ENCODE peak calls at places on chromosome 20, in eight cellular contexts. P is GM23338, E is SK-N-SH, C is HCT116, U is K562, I is HepG2, B is GM12878, O is A549. Z is an unnamed sample.

GRCh38 chr20:41654884-41655283 is 36.7 kb upstream of the CHD6 start:
- DNase-seq in I (no peak), B (no peak), E (no peak), C (no peak), U (peak; percentile 36), O (no peak), P (peak; percentile 67), Z (no peak)

GRCh38 chr20:19528286-19529030 is 229.6 kb upstream of the RIN2 start:
- DNase-seq in C (no peak), U (no peak), E (no peak), I (no peak), O (no peak), B (no peak), P (no peak), Z (no peak)

GRCh38 chr20:2800590-2801458 is at the start of gene CPXM1:
- DNase-seq in P (peak; percentile 86), E (peak; percentile 98), O (no peak), U (peak; percentile 74), B (no peak), C (no peak), I (peak; percentile 46), Z (no peak)

GRCh38 chr20:8621021-8621420 is 447.9 kb upstream of the PLCB4 start:
- DNase-seq in B (no peak), E (no peak), U (no peak), O (no peak), I (no peak), P (no peak), C (no peak), Z (no peak)

GRCh38 chr20:58481541-58482021 is 33.6 kb downstream of the APCDD1L start:
- DNase-seq in P (peak; percentile 91), E (no peak), I (peak; percentile 42), C (peak; percentile 27), O (no peak), U (peak; percentile 74), B (no peak), Z (no peak)

GRCh38 chr20:58987790-58988564 is 6.9 kb downstream of the NELFCD start:
- DNase-seq in P (no peak), C (no peak), O (no peak), E (no peak), I (no peak), B (no peak), U (no peak), Z (no peak)

GRCh38 chr20:49699200-49699992 is 14.3 kb downstream of the B4GALT5 start:
- DNase-seq in B (no peak), C (no peak), I (no peak), E (no peak), U (peak; percentile 49), O (peak; percentile 74), P (peak; percentile 30), Z (no peak)

GRCh38 chr20:42494290-42494689 is 695.4 kb downstream of the PTPRT start:
- DNase-seq in I (no peak), P (no peak), U (no peak), O (no peak), C (no peak), E (no peak), B (no peak), Z (no peak)

GRCh38 chr20:50224553-50225255 is 34.1 kb downstream of the CEBPB start:
- DNase-seq in C (no peak), P (peak; percentile 47), B (no peak), I (no peak), U (no peak), O (no peak), E (no peak), Z (no peak)

GRCh38 chr20:54195483-54196472 is 12.1 kb upstream of the PFDN4 start:
- DNase-seq in P (no peak), B (peak; percentile 47), E (no peak), U (peak; percentile 14), I (peak; percentile 67), C (no peak), O (peak; percentile 19), Z (no peak)

GRCh38 chr20:44209691-44210421 is 715 bp downstream of the OSER1 start:
- DNase-seq in O (peak; percentile 27), U (peak; percentile 21), B (no peak), I (no peak), C (no peak), P (peak; percentile 64), E (peak; percentile 39), Z (no peak)

GRCh38 chr20:54219751-54220426 is 12.0 kb downstream of the PFDN4 start:
- DNase-seq in O (peak; percentile 60), C (peak; percentile 28), B (no peak), U (peak; percentile 41), I (peak; percentile 61), P (peak; percentile 42), E (peak; percentile 53), Z (no peak)

GRCh38 chr20:2455771-2456497 is 14.7 kb downstream of the SNRPB start:
- DNase-seq in P (no peak), O (no peak), B (no peak), I (no peak), C (no peak), E (no peak), U (no peak), Z (no peak)

GRCh38 chr20:48794360-48794759 is 33.4 kb downstream of the PREX1 start:
- DNase-seq in U (no peak), P (peak; percentile 72), B (no peak), I (no peak), C (no peak), E (peak; percentile 57), O (no peak), Z (no peak)

GRCh38 chr20:58593880-58594473 is 57.1 kb upstream of the STX16 start:
- DNase-seq in E (no peak), U (no peak), B (no peak), C (no peak), I (no peak), O (no peak), P (no peak), Z (no peak)

GRCh38 chr20:48787861-48788375 is 39.9 kb downstream of the PREX1 start:
- DNase-seq in O (peak; percentile 28), B (no peak), E (no peak), C (no peak), I (peak; percentile 17), U (peak; percentile 28), P (no peak), Z (no peak)

GRCh38 chr20:40960101-40960500 is 68.5 kb upstream of the TOP1 start:
- DNase-seq in O (no peak), I (no peak), C (no peak), E (no peak), P (no peak), B (no peak), U (no peak), Z (no peak)

GRCh38 chr20:58930496-58930895 is 50.6 kb upstream of the NELFCD start:
- DNase-seq in E (no peak), B (no peak), C (no peak), U (no peak), O (no peak), P (no peak), I (no peak), Z (no peak)

GRCh38 chr20:45230631-45231030 is 9.5 kb downstream of the SEMG2 start:
- DNase-seq in I (no peak), O (no peak), C (no peak), P (peak; percentile 4), E (no peak), B (no peak), U (peak; percentile 5), Z (no peak)

GRCh38 chr20:24775966-24776365 is 173.1 kb upstream of the CST7 start:
- DNase-seq in P (no peak), C (no peak), E (no peak), B (no peak), U (no peak), I (no peak), O (no peak), Z (no peak)

GRCh38 chr20:44780226-44780625 is 30.1 kb downstream of the RIMS4 start:
- DNase-seq in P (peak; percentile 83), C (no peak), I (peak; percentile 55), O (peak; percentile 44), E (no peak), B (no peak), U (peak; percentile 64), Z (no peak)

DNA sequence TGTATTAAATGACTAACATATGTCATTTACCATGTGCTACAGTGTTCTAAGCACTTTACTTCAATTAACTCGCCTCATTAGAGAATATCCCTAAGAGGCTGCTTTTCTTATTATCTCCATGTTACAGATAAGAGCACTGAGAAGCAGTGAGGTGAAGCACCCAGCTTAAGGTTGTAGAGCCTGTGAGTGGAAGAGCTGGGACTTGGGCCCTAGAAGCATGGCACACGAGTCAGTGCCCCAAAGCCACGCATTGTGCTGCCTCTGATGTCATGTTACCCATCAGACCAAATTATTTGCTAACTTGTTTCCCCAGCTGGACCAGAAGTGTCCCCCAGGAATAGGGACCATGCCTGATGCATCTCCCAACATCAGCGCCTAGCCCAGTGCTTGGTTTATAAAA is 34.1 kb downstream of the POFUT1 start:
- DNase-seq in E (no peak), B (no peak), O (no peak), P (no peak), C (no peak), I (no peak), U (no peak), Z (no peak)
- TF ChIP-seq REST in E (no peak), B (no peak), O (no peak), P (no peak), C (no peak), I (no peak), U (no peak), Z (no peak)

GRCh38 chr20:47561175-47561574 is 59.5 kb downstream of the NCOA3 start:
- DNase-seq in C (no peak), P (no peak), B (no peak), O (peak; percentile 38), E (no peak), U (no peak), I (no peak), Z (no peak)
- H3K4me1 ChIP-seq in C (peaks cover 32% of the 10 kb centered on the region), P (peaks cover 38% of the 10 kb centered on the region), B (peaks cover 37% of the 10 kb centered on the region), O (peaks cover 84% of the 10 kb centered on the region), E (no peaks in the 10 kb centered on the region), U (peaks cover 30% of the 10 kb centered on the region), I (peaks cover 81% of the 10 kb centered on the region), Z (peaks cover 24% of the 10 kb centered on the region)

GRCh38 chr20:63653974-63654680 is 903 bp upstream of the STMN3 start:
- DNase-seq in P (no peak), C (no peak), I (no peak), B (no peak), U (no peak), E (no peak), O (no peak), Z (no peak)
- H3K4me3 ChIP-seq in P (peak overlapping the region; percentile 85), C (peak overlapping the region; percentile 65), I (no peak overlapping the region), B (no peak overlapping the region), U (peak overlapping the region; percentile 68), E (peak overlapping the region; percentile 52), O (peak overlapping the region; percentile 56), Z (peak overlapping the region; percentile 61)

DNA sequence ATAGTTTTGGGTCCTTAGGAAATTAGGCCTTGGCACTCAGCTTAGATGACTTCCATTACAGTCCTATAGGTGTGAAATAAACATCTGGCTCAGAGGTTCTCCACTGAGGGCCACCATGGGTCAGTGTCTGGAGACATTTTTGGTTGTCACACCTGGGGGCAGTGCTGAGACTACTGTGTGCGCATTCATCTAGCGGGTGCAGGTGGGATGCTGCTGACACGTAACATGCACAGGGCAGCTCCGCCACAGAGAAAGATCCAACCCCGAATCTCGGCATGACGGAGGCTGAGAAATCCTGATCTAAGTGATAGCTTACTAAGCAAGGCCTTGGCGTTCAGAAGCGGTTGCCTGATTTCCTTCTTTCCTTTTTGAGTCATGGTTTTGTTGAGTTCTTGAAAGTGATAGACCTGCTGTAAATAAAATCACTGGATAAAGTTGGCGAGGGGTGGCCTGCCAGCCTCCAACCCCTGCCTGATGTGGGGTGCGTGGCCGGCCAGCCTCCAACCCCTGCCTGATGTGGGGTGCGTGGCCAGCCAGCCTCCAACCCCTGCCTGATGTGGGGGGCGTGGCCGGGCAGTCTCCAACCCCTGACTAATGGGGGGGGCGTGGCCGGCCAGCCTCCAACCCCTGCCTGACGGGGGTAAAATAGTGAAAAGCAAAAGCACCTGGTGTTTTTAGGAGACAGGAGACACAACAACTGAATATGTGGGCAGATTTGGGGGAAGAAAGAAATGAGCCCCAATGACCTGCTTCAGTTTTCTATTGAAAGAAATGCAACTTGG is 158.1 kb downstream of the CDH26 start:
- DNase-seq in P (no peak), E (no peak), U (peak; percentile 68), O (peak; percentile 17), C (no peak), I (no peak), B (no peak), Z (no peak)
- TF ChIP-seq REST in P (no peak), E (no peak), U (no peak), O (no peak), C (no peak), I (no peak), B (no peak), Z (no peak)

Z was measured in Panc1.